ENCODE peak calls at places on chromosomes 13 and 19, in nine cellular contexts. M is kidney glomerular epithelial cell; W is NCI-H774; J is midbrain; L is small intestine; P is esophagus squamous epithelium; T is T-helper 2 cell; Q is stimulated activated CD8-positive, alpha-beta memory T cell treated with anti-CD3 and anti-CD28 coated beads, Interleukin-7, amount 100 ng/mL, for 24 hours; E is EL. Z is an unnamed sample.

GRCh38 chr13:113803409-113804016 is 44.5 kb downstream of the TMEM255B start:
- DNase-seq in W (no peak), J (no peak), Q (no peak), P (no peak), E (no peak), T (no peak), M (no peak), L (no peak), Z (no peak)

GRCh38 chr13:32857077-32857476 is 159.1 kb upstream of the KL start:
- DNase-seq in E (no peak), L (no peak), Q (no peak), T (no peak), J (no peak), W (no peak), P (no peak), M (no peak), Z (no peak)

GRCh38 chr19:28633223-28634030 is 579.5 kb downstream of the UQCRFS1 start:
- DNase-seq in W (peak), J (peak), L (peak), E (peak), M (peak), T (no peak), P (no peak), Q (no peak), Z (no peak)

GRCh38 chr19:13074378-13074777 is 28.3 kb downstream of the LYL1 start:
- DNase-seq in W (no peak), T (no peak), P (no peak), Q (no peak), J (no peak), L (no peak), E (no peak), M (no peak), Z (no peak)

GRCh38 chr13:78603240-78603947 is at the start of gene POU4F1:
- DNase-seq in W (peak), J (no peak), P (no peak), M (no peak), L (peak), E (peak), Q (peak), T (peak), Z (no peak)

GRCh38 chr19:16325161-16325527 is 518 bp downstream of the KLF2 start:
- DNase-seq in L (no peak), M (no peak), Q (no peak), P (no peak), W (no peak), J (no peak), E (peak), T (peak), Z (peak)

GRCh38 chr19:46634656-46635218 is 1.3 kb downstream of the GNG8 start:
- DNase-seq in J (no peak), W (no peak), L (no peak), E (no peak), P (no peak), Q (no peak), M (no peak), T (no peak), Z (no peak)

GRCh38 chr19:8097681-8098567 is 45.4 kb downstream of the CCL25 start:
- DNase-seq in W (no peak), J (no peak), T (no peak), P (no peak), E (no peak), Q (no peak), L (no peak), M (no peak), Z (no peak)

GRCh38 chr19:56272448-56272847 is at the start of gene EDDM13:
- DNase-seq in W (no peak), Q (no peak), L (no peak), E (no peak), M (no peak), J (no peak), P (no peak), T (no peak), Z (no peak)

GRCh38 chr19:20503536-20503935 is 62.0 kb downstream of the ZNF737 start:
- DNase-seq in Q (no peak), E (peak), J (no peak), L (no peak), T (no peak), W (no peak), P (no peak), M (no peak), Z (no peak)

GRCh38 chr13:35796627-35797026 is 320.1 kb upstream of the MAB21L1 start:
- DNase-seq in Q (no peak), L (no peak), E (no peak), M (no peak), P (no peak), T (no peak), J (no peak), W (no peak), Z (no peak)

GRCh38 chr19:52171321-52172169 is at the start of gene ZNF836:
- DNase-seq in M (peak), P (peak), E (peak), L (peak), T (peak), J (peak), Q (peak), W (peak), Z (peak)

GRCh38 chr19:1050989-1051788 is 11.3 kb downstream of the ABCA7 start:
- DNase-seq in P (no peak), J (no peak), T (no peak), M (no peak), L (no peak), W (no peak), Q (no peak), E (no peak), Z (no peak)

GRCh38 chr19:31175564-31176348 is 173.5 kb downstream of the TSHZ3 start:
- DNase-seq in Q (no peak), L (no peak), E (no peak), J (no peak), M (no peak), P (no peak), W (no peak), T (no peak), Z (no peak)

GRCh38 chr13:109154546-109154945 is 525.1 kb downstream of the MYO16 start:
- DNase-seq in J (no peak), L (no peak), M (no peak), W (no peak), Q (no peak), T (no peak), P (no peak), E (peak), Z (no peak)

GRCh38 chr19:50358483-50359431 is 6.7 kb downstream of the NAPSA start:
- DNase-seq in P (no peak), M (no peak), W (peak), E (peak), T (peak), Q (peak), L (peak), J (peak), Z (peak)

GRCh38 chr19:38545596-38545995 is 72.2 kb downstream of the MAP4K1 start:
- DNase-seq in M (no peak), P (no peak), J (no peak), E (no peak), L (no peak), Q (no peak), W (no peak), T (no peak), Z (no peak)

GRCh38 chr13:29454931-29455481 is 140.5 kb downstream of the SLC7A1 start:
- DNase-seq in Q (no peak), W (no peak), L (peak), J (no peak), P (no peak), T (no peak), E (peak), M (no peak), Z (no peak)

GRCh38 chr19:9406798-9407352 is 28.5 kb downstream of the ZNF266 start:
- DNase-seq in J (no peak), Q (peak), M (peak), P (no peak), W (peak), T (peak), L (peak), E (peak), Z (no peak)

GRCh38 chr13:100800283-100800875 is 125.8 kb upstream of the TMTC4 start:
- DNase-seq in E (no peak), L (no peak), J (no peak), M (no peak), T (no peak), Q (no peak), P (no peak), W (no peak), Z (no peak)

GRCh38 chr19:41424335-41425173 is 2.6 kb downstream of the B3GNT8 start:
- DNase-seq in W (no peak), E (no peak), L (peak), P (no peak), T (no peak), M (no peak), J (no peak), Q (no peak), Z (no peak)

GRCh38 chr13:99548448-99548847 is 47.2 kb downstream of the TM9SF2 start:
- DNase-seq in P (no peak), L (no peak), E (no peak), Q (no peak), M (no peak), W (no peak), T (no peak), J (peak), Z (no peak)

GRCh38 chr13:90968510-90968909 is 379.0 kb upstream of the MIR17HG start:
- DNase-seq in E (no peak), Q (no peak), J (peak), L (peak), M (peak), P (no peak), T (no peak), W (no peak), Z (no peak)

GRCh38 chr19:11152318-11153062 is 3.1 kb downstream of the SPC24 start:
- DNase-seq in M (peak), P (no peak), J (peak), W (no peak), L (peak), T (no peak), E (peak), Q (no peak), Z (no peak)

GRCh38 chr19:45526143-45526542 is 18.9 kb downstream of the VASP start:
- DNase-seq in J (peak), E (peak), P (no peak), Q (no peak), L (peak), T (no peak), M (peak), W (peak), Z (no peak)

GRCh38 chr19:55257461-55258411 is 1.1 kb downstream of the PPP6R1 start:
- DNase-seq in E (peak), T (no peak), M (peak), L (peak), Q (no peak), P (no peak), W (no peak), J (no peak), Z (no peak)

GRCh38 chr13:110897024-110897423 is 17.8 kb downstream of the ANKRD10 start:
- DNase-seq in Q (no peak), J (no peak), P (no peak), T (no peak), E (no peak), M (no peak), W (no peak), L (no peak), Z (no peak)